ENCODE peak calls at places on chromosomes 4 and X, in seven cellular contexts. Z, X, K, C, S, I and F are unnamed samples. For H3K4me1, the result is how much of the 10 kb centered on the place peaks cover.

GRCh38 chr4:9841072-9841471 is 59.6 kb downstream of the DRD5 start:
- DNase-seq in I (no peak), Z (no peak), S (no peak), X (no peak), C (no peak), K (no peak), F (no peak)

GRCh38 chrX:37998586-37999267 is 7.6 kb upstream of the SYTL5 start:
- DNase-seq in K (no peak), I (no peak), C (peak), Z (no peak), X (no peak), S (no peak), F (peak)

GRCh38 chr4:106002979-106003378 is 107.7 kb downstream of the NPNT start:
- DNase-seq in S (no peak), X (no peak), I (no peak), K (no peak), Z (no peak), C (no peak), F (no peak)

GRCh38 chrX:38805294-38806053 is 4.2 kb downstream of the MID1IP1 start:
- DNase-seq in Z (peak), C (peak), I (peak), X (peak), S (peak), K (peak), F (peak)

GRCh38 chr4:188032583-188032982 is 37.0 kb downstream of the ZFP42 start:
- DNase-seq in C (no peak), S (no peak), K (no peak), I (no peak), Z (no peak), X (no peak), F (no peak)

GRCh38 chr4:57037982-57038604 is 59.4 kb downstream of the POLR2B start:
- DNase-seq in Z (no peak), I (peak), K (peak), X (peak), S (peak), C (peak), F (peak)

GRCh38 chr4:15729910-15730533 is 27.2 kb downstream of the BST1 start:
- DNase-seq in K (no peak), S (no peak), I (no peak), C (peak), X (peak), Z (peak), F (peak)

GRCh38 chr4:141283152-141283551 is 62.5 kb downstream of the ZNF330 start:
- DNase-seq in K (no peak), X (no peak), Z (no peak), C (no peak), I (no peak), S (no peak), F (no peak)

GRCh38 chr4:105274090-105274489 is 127.4 kb downstream of the TET2 start:
- DNase-seq in C (no peak), Z (no peak), X (no peak), S (no peak), I (no peak), K (no peak), F (no peak)

GRCh38 chr4:73721419-73721818 is 18.9 kb upstream of the CXCL8 start:
- DNase-seq in X (no peak), K (no peak), Z (no peak), S (no peak), I (no peak), C (peak), F (peak)

GRCh38 chr4:43241104-43241503 is 348.6 kb downstream of the GRXCR1 start:
- DNase-seq in C (no peak), K (no peak), I (no peak), S (no peak), X (no peak), Z (no peak), F (no peak)

GRCh38 chr4:158322119-158322518 is 111.8 kb downstream of the TMEM144 start:
- DNase-seq in Z (no peak), S (no peak), X (no peak), C (no peak), K (no peak), I (no peak), F (peak)

GRCh38 chrX:46770817-46771163 is 11.9 kb upstream of the SLC9A7 start:
- DNase-seq in I (no peak), C (peak), X (no peak), S (no peak), Z (no peak), K (no peak), F (peak)

GRCh38 chr4:86898562-86898961 is 6.3 kb upstream of the C4orf36 start:
- DNase-seq in X (no peak), I (no peak), C (peak), Z (no peak), K (no peak), S (no peak), F (no peak)

GRCh38 chr4:5638976-5639375 is 69.4 kb downstream of the EVC2 start:
- DNase-seq in I (no peak), K (no peak), S (no peak), X (no peak), C (peak), Z (no peak), F (peak)

GRCh38 chr4:107838138-107838618 is 13.4 kb downstream of the SGMS2 start:
- DNase-seq in C (peak), X (no peak), S (no peak), Z (no peak), K (no peak), I (no peak), F (peak)

GRCh38 chr4:102792361-102792936 is 31.7 kb upstream of the MANBA start:
- DNase-seq in I (no peak), X (no peak), K (no peak), S (no peak), C (no peak), Z (no peak), F (no peak)

GRCh38 chr4:73776363-73776762 is 36.0 kb downstream of the CXCL8 start:
- DNase-seq in C (peak), S (peak), Z (no peak), I (peak), K (no peak), X (peak), F (peak)

GRCh38 chr4:25377572-25377882 is 464 bp downstream of the ANAPC4 start:
- DNase-seq in K (no peak), I (no peak), Z (no peak), X (no peak), S (no peak), C (no peak), F (no peak)

GRCh38 chrX:69229436-69229835 is 64.2 kb upstream of the PJA1 start:
- DNase-seq in Z (no peak), C (peak), S (no peak), X (peak), I (no peak), K (no peak), F (peak)

GRCh38 chrX:7045238-7045955 is 102.1 kb upstream of the STS start:
- DNase-seq in S (no peak), C (no peak), X (no peak), Z (no peak), K (no peak), I (no peak), F (no peak)

GRCh38 chr4:29536745-29537144 is 1183.4 kb upstream of the PCDH7 start:
- DNase-seq in I (no peak), X (no peak), C (no peak), K (no peak), Z (no peak), S (no peak), F (no peak)

GRCh38 chr4:126957555-126958440 is 675.0 kb upstream of the INTU start:
- DNase-seq in C (peak), Z (no peak), K (no peak), X (no peak), I (no peak), S (no peak), F (peak)

GRCh38 chrX:49930046-49930445 is 7.7 kb downstream of the CLCN5 start:
- DNase-seq in X (no peak), S (no peak), Z (no peak), C (peak), K (no peak), I (no peak), F (peak)

GRCh38 chr4:124389591-124389990 is 322.9 kb downstream of the ANKRD50 start:
- DNase-seq in Z (no peak), C (peak), X (no peak), I (no peak), S (no peak), K (no peak), F (no peak)

GRCh38 chr4:113469023-113469390 is 292.5 kb downstream of the CAMK2D start:
- DNase-seq in S (no peak), X (no peak), K (no peak), Z (no peak), I (no peak), C (peak), F (peak)
- H3K4me1 ChIP-seq in S (under half), X (under half), K (under half), Z (under half), I (under half), C (under half), F (half or more)

GRCh38 chr4:39036172-39036571 is 4.0 kb upstream of the TMEM156 start:
- DNase-seq in I (no peak), S (no peak), Z (no peak), K (no peak), X (peak), C (peak), F (no peak)
- H3K4me1 ChIP-seq in I (under half), S (under half), Z (under half), K (under half), X (under half), C (under half), F (under half)

GRCh38 chr4:114677346-114677979 is 78.9 kb downstream of the UGT8 start:
- DNase-seq in C (no peak), K (no peak), X (no peak), Z (no peak), S (no peak), I (no peak), F (no peak)

DNA sequence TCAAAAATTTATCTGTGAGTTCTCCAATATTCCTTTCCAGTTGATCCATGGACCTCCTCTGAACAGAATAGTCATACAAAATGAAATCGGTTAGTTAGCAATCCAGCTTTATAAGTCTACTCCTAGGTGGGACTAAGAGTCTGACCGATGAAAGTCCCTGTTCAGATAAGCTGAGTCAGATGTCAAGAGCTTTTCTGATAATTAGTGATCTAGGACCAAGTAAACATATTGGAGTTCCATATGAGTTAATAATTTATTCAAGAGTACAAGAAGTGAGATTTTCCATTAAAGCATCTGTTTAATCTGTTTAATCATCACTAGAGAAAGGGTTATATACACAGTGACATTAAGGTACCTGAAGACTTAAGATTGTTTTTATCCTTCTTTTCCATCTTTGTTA is 74.7 kb downstream of the UGT8 start:
- DNase-seq in S (no peak), K (no peak), X (no peak), Z (no peak), I (no peak), C (no peak), F (no peak)
- H3K4me1 ChIP-seq in S (under half), K (under half), X (under half), Z (under half), I (under half), C (under half), F (under half)

DNA sequence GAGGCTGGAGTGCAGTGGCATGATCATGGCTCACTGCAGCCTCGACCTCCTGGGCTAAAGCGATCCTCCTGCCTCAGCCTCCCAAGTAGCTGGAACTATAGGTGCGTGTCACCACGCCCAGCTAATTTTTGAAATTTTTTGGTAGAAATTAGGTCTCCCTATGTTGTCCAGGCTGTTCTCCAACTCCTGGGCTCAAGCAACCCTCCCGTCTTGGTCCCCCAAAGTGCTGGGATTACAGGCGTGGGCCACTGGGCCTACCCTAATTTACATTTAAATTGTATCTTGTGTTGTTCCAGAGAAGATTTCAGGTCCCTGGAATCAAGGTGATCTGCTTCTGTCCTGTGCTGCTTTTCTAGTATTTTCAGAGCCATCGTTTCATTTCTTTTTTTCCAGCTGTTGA is 1.2 kb upstream of the LRPAP1 start:
- DNase-seq in I (no peak), C (no peak), Z (no peak), K (no peak), X (no peak), S (peak), F (no peak)
- H3K4me1 ChIP-seq in I (under half), C (under half), Z (under half), K (under half), X (under half), S (under half), F (under half)

GRCh38 chrX:102126863-102127262 is 1.4 kb downstream of the TCEAL2 start:
- DNase-seq in C (no peak), K (no peak), I (no peak), X (no peak), Z (no peak), S (no peak), F (no peak)

GRCh38 chrX:102129473-102129872 is 4.0 kb downstream of the TCEAL2 start:
- DNase-seq in K (no peak), C (peak), I (no peak), S (no peak), X (no peak), Z (no peak), F (peak)
- H3K4me1 ChIP-seq in K (under half), C (under half), I (under half), S (under half), X (under half), Z (under half), F (under half)